ENCODE peak calls at places on chromosomes 3 and 15, in nine cellular contexts. J, K, M, U, Y, Z, F, C and Q are unnamed samples.

GRCh38 chr3:28867836-28868235 is 413.0 kb upstream of the RBMS3 start:
- DNase-seq in U (no peak), M (no peak), Z (no peak), J (no peak), F (no peak), Y (no peak), K (no peak), C (no peak), Q (no peak)

GRCh38 chr3:178193846-178194245 is 342.4 kb upstream of the KCNMB2 start:
- DNase-seq in J (peak), C (no peak), Y (no peak), M (no peak), K (no peak), U (no peak), Z (no peak), F (no peak), Q (no peak)

GRCh38 chr15:62240697-62241096 is 75.6 kb upstream of the C2CD4B start:
- DNase-seq in K (no peak), J (no peak), Z (no peak), F (no peak), U (no peak), Y (no peak), C (no peak), M (no peak), Q (no peak)

GRCh38 chr3:43773273-43774104 is 82.8 kb downstream of the ABHD5 start:
- DNase-seq in Z (peak), C (no peak), K (no peak), U (peak), M (no peak), J (no peak), F (no peak), Y (no peak), Q (no peak)

GRCh38 chr3:16824085-16824696 is 60.6 kb upstream of the PLCL2 start:
- DNase-seq in M (no peak), Y (no peak), J (no peak), F (peak), C (peak), K (no peak), U (no peak), Z (no peak), Q (no peak)

GRCh38 chr3:140117111-140117526 is 182.1 kb downstream of the CLSTN2 start:
- DNase-seq in K (no peak), Z (no peak), C (no peak), U (no peak), Y (no peak), F (no peak), J (no peak), M (no peak), Q (no peak)

GRCh38 chr3:30770387-30770786 is 124.1 kb downstream of the GADL1 start:
- DNase-seq in J (peak), Y (peak), C (no peak), K (peak), M (no peak), Z (peak), F (no peak), U (peak), Q (no peak)

GRCh38 chr3:129942296-129942695 is 32.2 kb upstream of the TRH start:
- DNase-seq in M (no peak), C (peak), F (no peak), J (peak), K (peak), Y (peak), U (peak), Z (peak), Q (peak)

GRCh38 chr3:101117473-101117872 is 124.3 kb upstream of the ABI3BP start:
- DNase-seq in Z (no peak), J (no peak), F (no peak), U (no peak), Y (no peak), C (no peak), M (no peak), K (no peak), Q (no peak)

GRCh38 chr3:20042331-20042730 is 2.1 kb downstream of the KAT2B start:
- DNase-seq in J (no peak), Y (no peak), U (no peak), M (no peak), C (no peak), Z (no peak), F (no peak), K (no peak), Q (no peak)

GRCh38 chr3:20039765-20040475 is at the start of gene KAT2B:
- DNase-seq in U (peak), J (peak), K (peak), Y (peak), F (no peak), Z (peak), M (peak), C (peak), Q (peak)

GRCh38 chr3:20039082-20039764 is 1.0 kb upstream of the KAT2B start:
- DNase-seq in U (no peak), C (peak), F (no peak), K (no peak), Z (no peak), M (no peak), J (no peak), Y (no peak), Q (no peak)

GRCh38 chr3:20041197-20041780 is 1.0 kb downstream of the KAT2B start:
- DNase-seq in U (peak), C (peak), Z (peak), M (peak), F (no peak), K (peak), J (peak), Y (peak), Q (peak)

DNA sequence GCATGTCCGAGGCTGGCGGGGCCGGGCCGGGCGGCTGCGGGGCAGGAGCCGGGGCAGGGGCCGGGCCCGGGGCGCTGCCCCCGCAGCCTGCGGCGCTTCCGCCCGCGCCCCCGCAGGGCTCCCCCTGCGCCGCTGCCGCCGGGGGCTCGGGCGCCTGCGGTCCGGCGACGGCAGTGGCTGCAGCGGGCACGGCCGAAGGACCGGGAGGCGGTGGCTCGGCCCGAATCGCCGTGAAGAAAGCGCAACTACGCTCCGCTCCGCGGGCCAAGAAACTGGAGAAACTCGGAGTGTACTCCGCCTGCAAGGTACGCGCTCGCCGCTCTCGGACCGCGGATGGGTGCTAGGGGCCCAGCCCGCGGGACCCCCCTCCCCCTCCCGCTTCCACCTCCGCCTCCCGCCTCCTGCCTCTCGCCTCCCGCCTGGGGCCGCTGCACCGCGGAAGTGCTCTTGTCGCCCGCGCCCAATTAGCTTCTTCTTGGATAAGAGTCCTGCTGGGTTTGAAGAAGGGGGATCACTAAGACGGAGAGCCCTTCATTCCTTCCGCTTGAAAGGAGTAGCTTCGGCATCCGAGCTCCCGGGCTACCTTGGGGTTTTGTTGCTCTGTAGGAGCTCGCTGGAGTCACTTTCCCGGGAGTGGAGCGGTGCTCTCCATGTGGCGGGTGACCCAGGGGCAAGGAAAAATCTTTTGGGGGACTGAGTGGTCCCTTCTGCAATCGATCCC is 390 bp downstream of the KAT2B start:
- DNase-seq in U (peak), Y (peak), C (peak), K (peak), F (no peak), M (peak), Z (peak), J (peak), Q (peak)
- TF ChIP-seq CTCF in U (no peak), Y (no peak), C (peak), K (no peak), F (peak), M (no peak), Z (peak), J (no peak), Q (no peak)

DNA sequence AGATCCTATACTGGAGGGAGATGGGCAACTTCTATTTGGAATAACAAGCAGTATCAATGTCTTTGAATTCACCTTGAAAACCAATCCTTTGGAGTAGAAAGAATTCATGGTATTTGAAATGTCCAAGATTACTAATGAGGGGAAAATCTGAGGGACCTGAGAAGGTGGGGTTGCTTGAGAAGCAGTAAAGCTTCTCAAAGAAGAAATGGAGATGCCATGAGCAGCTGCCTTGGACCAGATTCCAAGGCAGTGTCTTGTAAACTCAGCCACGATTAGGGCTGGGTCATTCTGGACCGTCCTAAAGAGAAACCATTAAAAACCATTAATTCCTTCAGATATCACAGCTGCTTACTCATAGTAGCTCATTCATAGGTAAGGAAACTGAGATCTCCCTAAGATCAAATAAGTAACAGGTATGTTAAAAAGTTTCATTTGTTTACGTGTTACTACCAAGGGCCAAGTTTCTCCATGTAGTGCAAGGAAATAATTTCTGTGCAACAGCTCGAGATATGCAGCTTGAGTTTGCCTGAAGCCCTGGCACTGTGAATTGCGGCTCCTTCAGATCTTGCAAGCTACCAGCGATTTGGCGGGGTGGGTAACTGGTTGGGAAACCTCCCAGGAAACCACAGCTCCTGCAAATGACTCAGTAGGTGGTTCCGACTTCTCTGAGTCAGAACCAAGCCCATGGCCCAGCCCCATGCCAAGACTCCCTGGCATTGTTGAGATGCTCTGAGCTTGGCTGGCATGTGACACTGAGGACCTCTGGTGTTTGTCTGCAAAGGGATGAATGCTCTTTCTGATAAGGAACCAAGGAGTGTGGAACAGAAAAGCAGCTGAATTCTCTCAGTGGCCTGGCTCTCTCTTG is 296.8 kb downstream of the RORA start:
- DNase-seq in Z (peak), U (peak), Y (no peak), K (peak), J (peak), M (peak), F (no peak), C (no peak), Q (peak)
- TF ChIP-seq CTCF in Z (peak), U (peak), Y (no peak), K (no peak), J (peak), M (no peak), F (peak), C (no peak), Q (no peak)

DNA sequence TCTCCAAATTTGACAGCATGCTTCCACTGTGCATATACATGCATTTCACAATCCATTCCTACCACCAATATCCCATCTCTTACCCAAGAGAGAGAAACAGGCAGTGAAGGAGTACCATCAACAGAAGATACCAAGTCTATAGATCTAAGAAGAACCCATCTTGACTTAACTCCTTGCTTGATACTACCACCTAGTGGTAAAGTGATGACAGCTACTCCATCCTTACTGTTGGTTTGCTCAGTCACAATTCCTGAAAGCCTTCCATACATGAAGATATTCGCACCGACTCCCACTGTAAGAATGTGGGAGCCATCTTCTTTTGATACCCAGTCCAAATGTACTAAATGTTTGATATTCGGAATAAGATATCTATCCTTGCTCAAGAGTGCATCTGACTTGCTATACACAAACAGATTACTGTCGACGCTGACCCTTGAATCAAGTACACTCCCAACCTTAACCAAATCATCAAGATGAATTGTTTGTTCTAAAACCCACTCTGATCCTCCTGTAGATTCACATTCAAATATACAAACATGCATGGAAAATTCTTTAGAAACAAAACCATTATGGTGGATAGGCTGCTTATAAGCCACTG is 123.1 kb downstream of the DMXL2 start:
- DNase-seq in M (no peak), Y (no peak), C (peak), K (peak), J (peak), F (peak), Z (peak), U (no peak), Q (no peak)
- TF ChIP-seq CTCF in M (no peak), Y (peak), C (peak), K (peak), J (peak), F (peak), Z (peak), U (no peak), Q (no peak)

GRCh38 chr3:52015431-52016256 is 19.9 kb upstream of the RPL29 start:
- DNase-seq in Z (no peak), K (no peak), C (no peak), J (no peak), F (no peak), U (no peak), M (no peak), Y (no peak), Q (no peak)

GRCh38 chr3:52017467-52018065 is 21.9 kb upstream of the RPL29 start:
- DNase-seq in F (no peak), U (peak), K (no peak), C (no peak), J (no peak), Z (no peak), M (no peak), Y (no peak), Q (no peak)

GRCh38 chr3:52014613-52015012 is 18.9 kb upstream of the RPL29 start:
- DNase-seq in F (no peak), Y (no peak), C (no peak), M (no peak), K (no peak), Z (no peak), J (no peak), U (no peak), Q (no peak)

GRCh38 chr3:52012699-52013098 is 17.0 kb upstream of the RPL29 start:
- DNase-seq in U (peak), J (no peak), Y (no peak), M (no peak), C (no peak), K (no peak), F (no peak), Z (no peak), Q (no peak)

DNA sequence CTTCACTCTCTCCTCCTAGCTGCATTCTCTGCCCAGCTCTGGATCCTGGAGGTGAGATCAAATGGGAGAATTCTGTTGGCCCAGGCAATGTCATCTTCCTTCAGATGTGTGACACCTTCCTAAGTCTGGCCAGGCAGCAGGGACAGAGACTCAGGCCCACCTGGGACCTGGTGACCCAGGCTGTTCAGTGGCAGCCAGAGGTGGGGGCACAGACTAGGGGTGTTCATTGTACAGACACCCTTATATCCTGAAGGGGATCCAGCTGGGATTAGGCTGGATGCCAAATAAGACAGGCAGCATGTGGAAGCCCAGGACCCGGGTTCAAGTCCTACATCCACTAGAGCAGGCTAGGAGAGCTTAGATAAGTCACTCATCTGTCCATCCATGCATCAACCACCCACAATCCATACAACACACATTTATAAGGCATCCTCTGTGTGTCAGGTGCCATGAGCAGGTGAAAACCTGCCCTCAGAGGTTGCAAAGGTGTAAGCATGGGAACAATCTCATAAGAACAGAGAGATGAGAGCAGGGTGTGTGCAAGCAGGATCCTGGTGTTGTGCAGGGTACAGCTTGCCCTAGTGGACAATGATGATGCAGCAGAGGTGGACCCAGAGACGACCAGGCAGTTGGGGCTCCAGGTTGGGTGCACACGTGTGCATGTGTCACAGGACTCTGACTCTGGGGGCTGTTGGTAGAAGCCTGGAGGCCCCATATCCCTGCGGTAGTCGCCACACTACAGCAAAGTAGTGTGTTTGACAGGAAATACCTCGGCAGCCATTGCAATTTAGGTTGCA is 18.3 kb upstream of the RPL29 start:
- DNase-seq in U (no peak), M (no peak), C (no peak), F (no peak), K (no peak), Z (no peak), Y (no peak), J (no peak), Q (no peak)
- TF ChIP-seq CTCF in U (no peak), M (no peak), C (no peak), F (peak), K (no peak), Z (peak), Y (no peak), J (peak), Q (no peak)

GRCh38 chr15:78298983-78299301 is 467 bp downstream of the SKIC8 start:
- DNase-seq in Y (no peak), K (no peak), C (peak), U (no peak), F (no peak), Z (peak), J (no peak), M (no peak), Q (no peak)
- TF ChIP-seq CTCF in Y (no peak), K (no peak), C (no peak), U (no peak), F (no peak), Z (no peak), J (no peak), M (no peak), Q (no peak)

GRCh38 chr15:100926258-100926657 is 7.1 kb downstream of the LRRK1 start:
- DNase-seq in M (no peak), F (no peak), Z (no peak), C (peak), U (no peak), K (no peak), J (no peak), Y (peak), Q (no peak)
- TF ChIP-seq CTCF in M (no peak), F (peak), Z (peak), C (peak), U (no peak), K (no peak), J (peak), Y (no peak), Q (no peak)

DNA sequence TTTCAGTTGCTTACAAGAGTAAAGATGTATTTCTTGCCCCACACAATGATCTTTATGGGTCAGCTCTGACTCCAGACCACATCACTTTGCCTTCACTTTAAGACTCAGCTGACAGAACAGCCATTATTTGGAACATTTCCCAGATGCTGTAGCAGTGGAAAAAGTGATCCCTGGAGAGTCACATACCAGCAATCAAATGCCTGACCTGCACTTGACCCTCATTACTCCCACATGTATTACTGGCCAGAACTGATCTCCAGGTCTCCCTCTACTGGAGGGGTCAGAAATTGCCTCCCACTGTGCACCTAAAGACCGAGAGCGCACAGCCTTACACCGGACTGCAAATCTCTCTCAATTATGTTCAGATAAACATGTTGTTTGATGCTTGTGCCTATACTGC is 88.6 kb upstream of the ZNF385D start:
- DNase-seq in Y (no peak), K (peak), U (no peak), J (peak), M (no peak), F (no peak), Z (peak), C (peak), Q (no peak)
- TF ChIP-seq CTCF in Y (no peak), K (no peak), U (peak), J (peak), M (no peak), F (peak), Z (peak), C (peak), Q (no peak)

DNA sequence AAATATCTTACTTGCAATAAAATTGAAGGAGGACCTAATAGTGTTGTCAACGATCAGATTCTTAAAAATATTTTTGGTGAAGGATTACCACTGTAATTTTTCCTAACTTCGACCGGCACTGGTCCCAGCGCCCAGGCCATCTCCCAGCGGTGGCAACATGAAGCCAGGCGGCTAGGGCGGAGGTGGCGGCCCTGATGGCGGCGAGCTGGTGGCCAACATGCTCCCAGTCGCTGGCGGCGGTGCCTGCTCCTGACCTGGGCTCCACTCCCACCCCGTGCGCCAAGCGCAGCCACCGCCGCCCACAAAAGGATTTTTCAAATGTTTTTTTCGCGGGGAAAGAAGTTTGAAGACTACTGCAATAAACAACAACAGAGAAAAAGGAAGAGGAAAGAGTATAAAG is 56.5 kb upstream of the B3GALNT1 start:
- DNase-seq in M (no peak), F (no peak), Y (no peak), Z (no peak), K (no peak), U (no peak), C (no peak), J (no peak), Q (no peak)
- TF ChIP-seq CTCF in M (no peak), F (no peak), Y (no peak), Z (no peak), K (no peak), U (no peak), C (no peak), J (no peak), Q (no peak)